ENCODE peak calls at places on chromosomes 3 and 15, in five cellular contexts. W is ovary, I is esophagus muscularis mucosa, K is K562, J is transverse colon. D is an unnamed sample.

GRCh38 chr3:121730940-121731687 is 18.4 kb downstream of the GOLGB1 start:
- DNase-seq in I (no peak), J (no peak), K (no peak), W (no peak), D (no peak)

GRCh38 chr3:149004622-149005021 is 13.3 kb downstream of the GYG1 start:
- DNase-seq in W (no peak), K (no peak), J (no peak), I (no peak), D (no peak)

GRCh38 chr3:68972358-68972979 is 40.1 kb upstream of the TAFA4 start:
- DNase-seq in J (peak; percentile 17), I (peak; percentile 75), K (peak; percentile 47), W (peak; percentile 43), D (peak; percentile 67)

GRCh38 chr3:134323966-134324962 is 50.0 kb downstream of the AMOTL2 start:
- DNase-seq in K (no peak), I (no peak), W (no peak), J (no peak), D (no peak)

GRCh38 chr3:66819993-66820501 is 178.1 kb upstream of the KBTBD8 start:
- DNase-seq in I (no peak), J (no peak), W (no peak), K (no peak), D (no peak)

GRCh38 chr3:157081681-157082210 is 78.2 kb downstream of the CCNL1 start:
- DNase-seq in I (peak; percentile 95), K (peak; percentile 80), W (peak; percentile 93), J (peak; percentile 90), D (peak; percentile 94)

GRCh38 chr15:101288905-101289513 is 6.0 kb downstream of the SNRPA1 start:
- DNase-seq in K (peak; percentile 70), J (no peak), I (no peak), W (no peak), D (no peak)

GRCh38 chr15:92011611-92012367 is 158.3 kb downstream of the SLCO3A1 start:
- DNase-seq in W (no peak), I (no peak), K (no peak), J (no peak), D (no peak)

GRCh38 chr15:22902578-22902977 is 64.1 kb downstream of the NIPA2 start:
- DNase-seq in J (no peak), W (no peak), K (no peak), I (no peak), D (no peak)
- TF ChIP-seq CTCF in J (no peak), W (no peak), K (no peak), I (no peak), D (no peak)

GRCh38 chr3:15983693-15984092 is 185.9 kb upstream of the ANKRD28 start:
- DNase-seq in W (no peak), J (no peak), I (no peak), K (no peak), D (no peak)
- H3K4me3 ChIP-seq in W (no peak overlapping the region), J (no peak overlapping the region), I (no peak overlapping the region), K (no peak overlapping the region), D (no peak overlapping the region)

GRCh38 chr3:152270944-152271343 is 2.2 kb downstream of the MBNL1 start:
- DNase-seq in I (no peak), W (no peak), J (no peak), K (no peak), D (no peak)

GRCh38 chr3:152270145-152270870 is 1.6 kb downstream of the MBNL1 start:
- DNase-seq in W (no peak), J (no peak), K (no peak), I (no peak), D (no peak)

GRCh38 chr3:152268501-152269422 is at the start of gene MBNL1:
- DNase-seq in W (peak; percentile 77), K (peak; percentile 82), I (peak; percentile 95), J (peak; percentile 89), D (peak; percentile 91)

GRCh38 chr3:152267831-152268500 is 763 bp upstream of the MBNL1 start:
- DNase-seq in K (no peak), I (no peak), W (no peak), J (no peak), D (no peak)

DNA sequence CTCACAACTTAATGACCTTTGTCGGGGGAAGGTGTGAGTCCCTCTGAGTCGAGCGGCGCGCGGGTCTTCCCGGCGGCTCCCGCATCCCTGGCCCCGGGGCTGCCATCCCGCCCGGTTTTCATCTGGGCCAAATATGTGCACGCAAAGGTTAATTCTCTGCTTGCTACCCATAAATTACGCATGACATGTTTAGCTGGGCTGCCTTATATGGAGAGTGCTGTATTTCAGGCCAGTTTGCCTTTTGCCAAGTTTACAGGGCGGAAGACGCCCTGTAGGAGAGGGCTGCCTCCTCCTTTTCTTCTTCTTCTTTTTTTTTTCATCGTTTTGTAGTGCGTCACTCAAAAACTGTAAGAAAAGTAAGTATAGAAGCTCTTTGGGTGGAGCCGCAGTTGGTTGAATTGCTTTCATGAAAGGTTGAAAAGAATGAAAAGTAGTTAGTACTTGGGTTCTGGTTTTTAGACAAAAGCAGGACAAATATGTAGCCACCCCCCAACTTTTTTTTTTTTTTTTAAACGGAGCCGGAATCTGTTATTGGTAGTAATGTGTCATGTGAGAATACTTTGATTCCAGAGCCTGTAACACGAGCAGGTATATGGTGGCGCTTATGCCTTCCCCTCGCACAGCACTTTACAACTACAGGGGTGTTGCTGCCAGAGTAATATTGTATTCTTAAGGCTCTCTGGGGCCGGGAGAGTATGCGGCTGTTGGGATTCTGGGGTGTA is 855 bp downstream of the MBNL1 start:
- DNase-seq in I (peak; percentile 94), K (no peak), J (peak; percentile 73), W (peak; percentile 42), D (peak; percentile 91)
- TF ChIP-seq EP300 in I (peak; percentile 29), K (no peak), J (peak; percentile 59), W (no peak), D (peak; percentile 69)

GRCh38 chr3:196969660-196970546 is 1.3 kb upstream of the PIGZ start:
- DNase-seq in K (peak; percentile 89), J (peak; percentile 70), I (no peak), W (peak; percentile 54), D (no peak)
- TF ChIP-seq CTCF in K (peak; percentile 97), J (peak; percentile 89), I (peak; percentile 81), W (peak; percentile 80), D (peak; percentile 15)

GRCh38 chr3:147415819-147416218 is 6.7 kb downstream of the ZIC1 start:
- DNase-seq in K (no peak), I (no peak), W (no peak), J (no peak), D (no peak)
- H3K4me3 ChIP-seq in K (no peak overlapping the region), I (no peak overlapping the region), W (no peak overlapping the region), J (no peak overlapping the region), D (no peak overlapping the region)

DNA sequence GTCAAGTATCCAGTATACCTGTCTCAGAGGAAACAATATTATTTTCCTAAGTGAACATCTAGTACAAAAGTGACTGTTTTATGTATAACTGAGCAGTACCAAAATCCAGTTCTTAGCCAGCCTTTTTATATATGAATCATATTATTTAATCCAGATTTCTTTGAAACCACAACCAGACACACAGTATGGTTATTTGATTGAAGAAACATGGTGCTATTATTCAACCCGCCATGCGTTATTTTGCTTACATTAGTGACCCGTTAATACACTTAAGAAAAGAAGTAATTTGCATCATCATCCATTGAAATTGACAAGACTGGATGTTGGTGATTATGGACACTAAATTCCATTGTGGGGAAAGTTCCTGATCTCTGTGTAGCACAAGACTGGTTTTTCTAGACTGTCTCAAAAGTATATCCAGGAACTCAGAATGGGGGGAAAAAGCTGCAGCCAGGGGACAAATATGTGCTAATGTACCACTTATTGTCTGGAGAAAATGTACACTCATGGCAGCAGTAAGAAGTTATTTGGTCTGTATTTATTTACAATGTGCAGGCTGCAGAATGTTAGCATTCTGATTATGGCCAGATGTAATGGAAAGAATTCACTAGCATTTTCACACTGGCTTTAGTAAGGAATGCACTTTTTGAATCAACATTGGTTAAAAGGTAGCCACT is 80.3 kb downstream of the FILIP1L start:
- DNase-seq in K (no peak), J (no peak), W (no peak), I (no peak), D (no peak)
- TF ChIP-seq EP300 in K (no peak), J (no peak), W (no peak), I (no peak), D (no peak)

GRCh38 chr3:61032991-61033390 is 218.3 kb downstream of the FHIT start:
- DNase-seq in W (no peak), K (peak; percentile 7), J (no peak), I (no peak), D (no peak)

GRCh38 chr3:61035573-61035972 is 215.7 kb downstream of the FHIT start:
- DNase-seq in K (no peak), J (no peak), I (no peak), W (no peak), D (no peak)

GRCh38 chr3:61030469-61031035 is 220.7 kb downstream of the FHIT start:
- DNase-seq in W (no peak), J (no peak), K (no peak), I (no peak), D (no peak)

DNA sequence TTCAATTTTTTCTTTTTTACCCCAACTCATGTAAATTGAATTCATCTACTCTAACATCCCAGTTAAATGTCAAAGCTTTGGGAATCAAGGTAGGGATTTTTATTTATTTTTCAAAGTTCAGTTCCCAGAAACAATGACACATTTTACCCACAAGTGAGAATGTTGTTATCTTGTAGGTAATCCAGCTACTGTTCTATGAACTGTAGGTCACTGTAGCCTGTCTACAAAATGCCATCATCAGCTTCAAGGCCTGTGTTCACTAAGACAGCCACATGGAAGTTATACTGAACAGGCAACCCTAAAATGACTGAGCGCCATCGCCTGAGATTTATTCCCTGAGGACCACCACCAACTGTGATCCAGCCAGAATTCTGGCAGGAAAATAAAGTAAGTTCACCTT is 219.7 kb downstream of the FHIT start:
- DNase-seq in K (no peak), W (no peak), I (no peak), J (no peak), D (no peak)
- TF ChIP-seq CTCF in K (no peak), W (no peak), I (no peak), J (no peak), D (no peak)

D was measured in sigmoid colon.